ENCODE peak calls at places on chromosomes 2 and 18, in six cellular contexts. One of them, this sample, is unnamed. For H3K27me3, the result is how much of the 10 kb centered on the place peaks cover.

GRCh38 chr2:10659898-10660568 is 29.7 kb downstream of the NOL10 start:
- DNase-seq in right cardiac atrium: peak
- DNase-seq in tibial artery: no peak
- DNase-seq in AG04450: peak
- DNase-seq in CD8-positive, alpha-beta memory T cell: no peak
- DNase-seq in prostate gland: peak
- DNase-seq in this sample: peak

GRCh38 chr2:239344857-239345216 is 56.0 kb downstream of the HDAC4 start:
- DNase-seq in right cardiac atrium: no peak
- DNase-seq in tibial artery: no peak
- DNase-seq in AG04450: no peak
- DNase-seq in CD8-positive, alpha-beta memory T cell: no peak
- DNase-seq in prostate gland: no peak
- DNase-seq in this sample: no peak

GRCh38 chr18:9435041-9435440 is 40.3 kb upstream of the RALBP1 start:
- DNase-seq in right cardiac atrium: no peak
- DNase-seq in tibial artery: no peak
- DNase-seq in AG04450: no peak
- DNase-seq in CD8-positive, alpha-beta memory T cell: no peak
- DNase-seq in prostate gland: no peak
- DNase-seq in this sample: no peak

GRCh38 chr18:49638891-49639557 is 77.2 kb downstream of the LIPG start:
- DNase-seq in right cardiac atrium: no peak
- DNase-seq in tibial artery: no peak
- DNase-seq in AG04450: no peak
- DNase-seq in CD8-positive, alpha-beta memory T cell: no peak
- DNase-seq in prostate gland: no peak
- DNase-seq in this sample: no peak

GRCh38 chr2:204533629-204534370 is 11.5 kb upstream of the PARD3B start:
- DNase-seq in right cardiac atrium: no peak
- DNase-seq in tibial artery: no peak
- DNase-seq in AG04450: no peak
- DNase-seq in CD8-positive, alpha-beta memory T cell: no peak
- DNase-seq in prostate gland: peak
- DNase-seq in this sample: no peak

GRCh38 chr2:216349366-216349765 is 22.9 kb downstream of the MARCHF4 start:
- DNase-seq in right cardiac atrium: no peak
- DNase-seq in tibial artery: no peak
- DNase-seq in AG04450: no peak
- DNase-seq in CD8-positive, alpha-beta memory T cell: no peak
- DNase-seq in prostate gland: no peak
- DNase-seq in this sample: no peak

GRCh38 chr2:199463708-199464613 is 6.2 kb upstream of the SATB2 start:
- DNase-seq in right cardiac atrium: no peak
- DNase-seq in tibial artery: no peak
- DNase-seq in AG04450: no peak
- DNase-seq in CD8-positive, alpha-beta memory T cell: no peak
- DNase-seq in prostate gland: no peak
- DNase-seq in this sample: no peak

GRCh38 chr18:79852561-79853302 is 55.0 kb downstream of the KCNG2 start:
- DNase-seq in right cardiac atrium: no peak
- DNase-seq in tibial artery: peak
- DNase-seq in AG04450: no peak
- DNase-seq in CD8-positive, alpha-beta memory T cell: no peak
- DNase-seq in prostate gland: no peak
- DNase-seq in this sample: no peak

GRCh38 chr18:3151379-3152264 is 68.1 kb downstream of the MYOM1 start:
- DNase-seq in right cardiac atrium: no peak
- DNase-seq in tibial artery: no peak
- DNase-seq in AG04450: no peak
- DNase-seq in CD8-positive, alpha-beta memory T cell: no peak
- DNase-seq in prostate gland: no peak
- DNase-seq in this sample: no peak

GRCh38 chr18:73365018-73365417 is 497.2 kb upstream of the NETO1 start:
- DNase-seq in right cardiac atrium: no peak
- DNase-seq in tibial artery: no peak
- DNase-seq in AG04450: peak
- DNase-seq in CD8-positive, alpha-beta memory T cell: no peak
- DNase-seq in prostate gland: no peak
- DNase-seq in this sample: no peak

GRCh38 chr2:12325806-12326205 is 390.9 kb upstream of the TRIB2 start:
- DNase-seq in right cardiac atrium: no peak
- DNase-seq in tibial artery: peak
- DNase-seq in AG04450: no peak
- DNase-seq in CD8-positive, alpha-beta memory T cell: no peak
- DNase-seq in prostate gland: no peak
- DNase-seq in this sample: no peak

GRCh38 chr2:175008009-175008408 is 2.8 kb upstream of the CHN1 start:
- DNase-seq in right cardiac atrium: no peak
- DNase-seq in tibial artery: no peak
- DNase-seq in AG04450: no peak
- DNase-seq in CD8-positive, alpha-beta memory T cell: no peak
- DNase-seq in prostate gland: no peak
- DNase-seq in this sample: no peak

GRCh38 chr18:70421471-70421870 is 132.6 kb downstream of the SOCS6 start:
- DNase-seq in right cardiac atrium: no peak
- DNase-seq in tibial artery: no peak
- DNase-seq in AG04450: no peak
- DNase-seq in CD8-positive, alpha-beta memory T cell: no peak
- DNase-seq in prostate gland: no peak
- DNase-seq in this sample: no peak

GRCh38 chr2:1750935-1751767 is 6.8 kb upstream of the PXDN start:
- DNase-seq in right cardiac atrium: peak
- DNase-seq in tibial artery: peak
- DNase-seq in AG04450: peak
- DNase-seq in CD8-positive, alpha-beta memory T cell: no peak
- DNase-seq in prostate gland: peak
- DNase-seq in this sample: peak

GRCh38 chr2:217370391-217370790 is 510.5 kb upstream of the TNP1 start:
- DNase-seq in right cardiac atrium: no peak
- DNase-seq in tibial artery: no peak
- DNase-seq in AG04450: no peak
- DNase-seq in CD8-positive, alpha-beta memory T cell: no peak
- DNase-seq in prostate gland: no peak
- DNase-seq in this sample: no peak

GRCh38 chr2:181774601-181775179 is 94.4 kb upstream of the NEUROD1 start:
- DNase-seq in right cardiac atrium: no peak
- DNase-seq in tibial artery: no peak
- DNase-seq in AG04450: no peak
- DNase-seq in CD8-positive, alpha-beta memory T cell: no peak
- DNase-seq in prostate gland: no peak
- DNase-seq in this sample: no peak

GRCh38 chr2:197254776-197255521 is 55.6 kb downstream of the ANKRD44 start:
- DNase-seq in right cardiac atrium: no peak
- DNase-seq in tibial artery: no peak
- DNase-seq in AG04450: no peak
- DNase-seq in CD8-positive, alpha-beta memory T cell: no peak
- DNase-seq in prostate gland: no peak
- DNase-seq in this sample: no peak

GRCh38 chr2:191233533-191233932 is 11.7 kb upstream of the MYO1B start:
- DNase-seq in right cardiac atrium: no peak
- DNase-seq in tibial artery: no peak
- DNase-seq in AG04450: no peak
- DNase-seq in CD8-positive, alpha-beta memory T cell: no peak
- DNase-seq in prostate gland: no peak
- DNase-seq in this sample: no peak

GRCh38 chr18:13107074-13107473 is 111.5 kb upstream of the LDLRAD4 start:
- DNase-seq in right cardiac atrium: no peak
- DNase-seq in tibial artery: no peak
- DNase-seq in AG04450: no peak
- DNase-seq in CD8-positive, alpha-beta memory T cell: no peak
- DNase-seq in prostate gland: no peak
- DNase-seq in this sample: no peak

GRCh38 chr2:144256996-144257707 is 262.8 kb downstream of the ZEB2 start:
- DNase-seq in right cardiac atrium: no peak
- DNase-seq in tibial artery: no peak
- DNase-seq in AG04450: no peak
- DNase-seq in CD8-positive, alpha-beta memory T cell: no peak
- DNase-seq in prostate gland: no peak
- DNase-seq in this sample: no peak

GRCh38 chr2:212359425-212360067 is 179.1 kb downstream of the ERBB4 start:
- DNase-seq in right cardiac atrium: no peak
- DNase-seq in tibial artery: no peak
- DNase-seq in AG04450: no peak
- DNase-seq in CD8-positive, alpha-beta memory T cell: no peak
- DNase-seq in prostate gland: no peak
- DNase-seq in this sample: no peak

GRCh38 chr2:64342195-64343099 is 111.5 kb upstream of the LGALSL start:
- DNase-seq in right cardiac atrium: no peak
- DNase-seq in tibial artery: no peak
- DNase-seq in AG04450: no peak
- DNase-seq in CD8-positive, alpha-beta memory T cell: no peak
- DNase-seq in prostate gland: no peak
- DNase-seq in this sample: no peak
- H3K4me3 ChIP-seq in right cardiac atrium: no peak
- H3K4me3 ChIP-seq in tibial artery: no peak
- H3K4me3 ChIP-seq in AG04450: no peak
- H3K4me3 ChIP-seq in CD8-positive, alpha-beta memory T cell: no peak
- H3K4me3 ChIP-seq in prostate gland: no peak
- H3K4me3 ChIP-seq in this sample: no peak

GRCh38 chr18:63265322-63265721 is 54.2 kb downstream of the BCL2 start:
- DNase-seq in right cardiac atrium: no peak
- DNase-seq in tibial artery: no peak
- DNase-seq in AG04450: no peak
- DNase-seq in CD8-positive, alpha-beta memory T cell: no peak
- DNase-seq in prostate gland: no peak
- DNase-seq in this sample: no peak
- H3K27ac ChIP-seq in right cardiac atrium: no peak
- H3K27ac ChIP-seq in tibial artery: no peak
- H3K27ac ChIP-seq in AG04450: no peak
- H3K27ac ChIP-seq in CD8-positive, alpha-beta memory T cell: no peak
- H3K27ac ChIP-seq in prostate gland: no peak
- H3K27ac ChIP-seq in this sample: no peak

DNA sequence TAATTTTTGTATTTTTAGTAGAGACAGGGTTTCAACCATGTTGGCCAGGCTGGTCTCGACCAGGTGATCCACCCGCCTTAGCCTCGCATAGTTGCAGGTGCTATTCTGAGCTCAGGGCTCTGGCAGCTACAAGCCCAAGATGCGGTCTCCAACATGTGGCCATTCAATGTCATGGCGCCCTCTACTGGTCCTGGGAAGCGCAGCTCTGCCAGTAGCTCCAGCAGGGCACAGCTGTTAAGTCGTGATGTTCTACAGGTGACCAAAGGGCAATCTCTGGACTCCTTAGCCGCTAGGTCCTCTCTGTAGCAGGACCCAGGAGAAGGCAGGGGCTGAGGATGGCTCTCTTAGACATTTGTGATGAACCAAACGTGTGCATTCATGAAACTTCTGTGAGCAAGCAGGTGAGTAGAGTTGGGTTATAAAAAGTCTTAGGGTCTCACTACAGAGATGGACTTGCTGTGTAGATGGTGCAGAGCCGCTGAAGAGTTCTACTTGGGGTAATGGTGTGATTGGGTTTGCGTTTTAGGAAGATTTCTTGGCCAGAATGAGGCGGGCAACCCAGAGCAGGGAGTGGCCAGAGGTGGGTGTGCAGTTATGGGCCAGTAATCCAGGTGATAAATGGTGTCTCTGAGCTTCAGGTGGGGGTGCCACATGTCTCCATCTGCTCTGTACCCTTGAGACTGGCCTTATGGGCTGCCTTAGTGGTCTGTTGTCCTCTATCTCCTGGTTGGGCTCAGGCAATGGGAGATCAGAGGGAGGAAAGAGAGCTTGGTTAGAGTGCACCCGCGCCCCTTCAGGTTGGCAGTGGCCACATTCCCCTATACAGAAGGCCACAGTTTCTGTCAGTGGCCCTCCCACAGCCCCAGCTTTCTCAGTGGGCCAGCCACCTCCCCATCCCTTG is 31.0 kb downstream of the IL37 start:
- DNase-seq in right cardiac atrium: peak
- DNase-seq in tibial artery: no peak
- DNase-seq in AG04450: peak
- DNase-seq in CD8-positive, alpha-beta memory T cell: peak
- DNase-seq in prostate gland: peak
- DNase-seq in this sample: peak
- H3K27me3 ChIP-seq in right cardiac atrium: under half
- H3K27me3 ChIP-seq in tibial artery: under half
- H3K27me3 ChIP-seq in AG04450: under half
- H3K27me3 ChIP-seq in CD8-positive, alpha-beta memory T cell: under half
- H3K27me3 ChIP-seq in prostate gland: under half
- H3K27me3 ChIP-seq in this sample: under half

GRCh38 chr2:173353556-173353955 is 1.1 kb upstream of the CDCA7 start:
- DNase-seq in right cardiac atrium: no peak
- DNase-seq in tibial artery: no peak
- DNase-seq in AG04450: no peak
- DNase-seq in CD8-positive, alpha-beta memory T cell: no peak
- DNase-seq in prostate gland: no peak
- DNase-seq in this sample: no peak
- H3K4me3 ChIP-seq in right cardiac atrium: no peak
- H3K4me3 ChIP-seq in tibial artery: no peak
- H3K4me3 ChIP-seq in AG04450: no peak
- H3K4me3 ChIP-seq in CD8-positive, alpha-beta memory T cell: no peak
- H3K4me3 ChIP-seq in prostate gland: no peak
- H3K4me3 ChIP-seq in this sample: peak

GRCh38 chr2:27606611-27607010 is 22.2 kb downstream of the CCDC121 start:
- DNase-seq in right cardiac atrium: no peak
- DNase-seq in tibial artery: no peak
- DNase-seq in AG04450: no peak
- DNase-seq in CD8-positive, alpha-beta memory T cell: no peak
- DNase-seq in prostate gland: no peak
- DNase-seq in this sample: no peak
- H3K27ac ChIP-seq in right cardiac atrium: no peak
- H3K27ac ChIP-seq in tibial artery: no peak
- H3K27ac ChIP-seq in AG04450: peak
- H3K27ac ChIP-seq in CD8-positive, alpha-beta memory T cell: no peak
- H3K27ac ChIP-seq in prostate gland: no peak
- H3K27ac ChIP-seq in this sample: no peak

DNA sequence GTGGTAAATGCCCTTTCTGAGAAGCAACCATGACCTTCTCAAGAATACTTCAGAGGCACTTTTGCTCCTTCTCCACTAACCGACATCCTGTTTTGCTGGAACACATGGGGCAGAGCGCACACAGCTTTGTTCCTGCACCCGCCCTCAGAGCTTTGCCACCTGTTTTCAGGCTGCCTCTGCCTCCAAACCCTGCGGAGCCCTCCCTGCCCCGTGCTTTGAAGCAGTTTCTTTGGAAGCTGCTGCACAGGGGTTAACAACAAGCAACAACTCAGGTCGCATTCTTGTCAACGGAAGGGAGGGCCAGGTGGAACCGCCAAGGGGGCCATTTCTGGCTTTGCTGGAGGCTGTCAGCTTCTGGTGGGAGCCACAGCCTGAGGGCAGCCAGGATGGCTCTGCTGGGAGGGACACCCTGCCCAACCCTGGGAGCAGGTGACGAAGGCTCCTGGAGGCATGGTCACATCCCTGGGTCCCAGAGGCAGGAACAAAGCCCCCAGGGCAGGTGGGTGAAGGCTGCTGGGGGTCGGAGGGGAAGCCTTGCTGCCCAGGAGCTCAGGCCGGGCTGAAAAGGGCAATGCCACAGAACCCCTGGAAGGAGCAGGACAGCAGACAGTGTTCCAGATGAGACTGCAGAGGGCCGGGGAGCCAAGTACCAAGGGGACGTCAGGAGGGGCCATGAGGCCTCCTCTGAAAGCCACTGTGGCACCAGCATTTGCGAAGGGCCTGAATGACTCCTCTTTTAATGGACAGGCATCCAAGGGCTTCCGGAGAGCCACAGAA is 46.8 kb downstream of the MRPS5 start:
- DNase-seq in right cardiac atrium: no peak
- DNase-seq in tibial artery: no peak
- DNase-seq in AG04450: no peak
- DNase-seq in CD8-positive, alpha-beta memory T cell: peak
- DNase-seq in prostate gland: no peak
- DNase-seq in this sample: peak
- H3K27me3 ChIP-seq in right cardiac atrium: under half
- H3K27me3 ChIP-seq in tibial artery: under half
- H3K27me3 ChIP-seq in AG04450: under half
- H3K27me3 ChIP-seq in CD8-positive, alpha-beta memory T cell: under half
- H3K27me3 ChIP-seq in prostate gland: under half
- H3K27me3 ChIP-seq in this sample: under half

GRCh38 chr2:156434461-156435291 is 1.5 kb upstream of the GPD2 start:
- DNase-seq in right cardiac atrium: no peak
- DNase-seq in tibial artery: no peak
- DNase-seq in AG04450: no peak
- DNase-seq in CD8-positive, alpha-beta memory T cell: peak
- DNase-seq in prostate gland: no peak
- DNase-seq in this sample: no peak
- H3K4me3 ChIP-seq in right cardiac atrium: peak
- H3K4me3 ChIP-seq in tibial artery: peak
- H3K4me3 ChIP-seq in AG04450: no peak
- H3K4me3 ChIP-seq in CD8-positive, alpha-beta memory T cell: no peak
- H3K4me3 ChIP-seq in prostate gland: no peak
- H3K4me3 ChIP-seq in this sample: peak

This sample was measured in SJCRH30.